ENCODE peak calls at places on chromosomes 7 and 10, in four cellular contexts. One of them, this sample, is unnamed.

GRCh38 chr10:6674282-6674681 is 94.2 kb upstream of the PRKCQ start:
- DNase-seq in fibroblast of the aortic adventitia: no peak
- DNase-seq in WTC11: no peak
- DNase-seq in cardiac fibroblast: no peak
- DNase-seq in this sample: no peak

GRCh38 chr10:113552723-113553122 is at the start of gene HABP2:
- DNase-seq in fibroblast of the aortic adventitia: no peak
- DNase-seq in cardiac fibroblast: no peak
- DNase-seq in WTC11: no peak
- DNase-seq in this sample: no peak

GRCh38 chr7:46554688-46555422 is 633.8 kb upstream of the IGFBP3 start:
- DNase-seq in WTC11: no peak
- DNase-seq in cardiac fibroblast: peak
- DNase-seq in fibroblast of the aortic adventitia: no peak
- DNase-seq in this sample: no peak

GRCh38 chr10:91643700-91644099 is 10.8 kb upstream of the PPP1R3C start:
- DNase-seq in cardiac fibroblast: peak
- DNase-seq in fibroblast of the aortic adventitia: no peak
- DNase-seq in WTC11: peak
- DNase-seq in this sample: no peak

GRCh38 chr7:120806669-120807068 is 51.3 kb downstream of the TSPAN12 start:
- DNase-seq in WTC11: no peak
- DNase-seq in fibroblast of the aortic adventitia: no peak
- DNase-seq in cardiac fibroblast: peak
- DNase-seq in this sample: peak

GRCh38 chr7:2353650-2354172 is 916 bp upstream of the EIF3B start:
- DNase-seq in fibroblast of the aortic adventitia: no peak
- DNase-seq in cardiac fibroblast: peak
- DNase-seq in WTC11: peak
- DNase-seq in this sample: peak

GRCh38 chr7:33694006-33694405 is 211.3 kb upstream of the BMPER start:
- DNase-seq in WTC11: no peak
- DNase-seq in cardiac fibroblast: no peak
- DNase-seq in fibroblast of the aortic adventitia: no peak
- DNase-seq in this sample: no peak

GRCh38 chr10:75639726-75640125 is 208.3 kb downstream of the LRMDA start:
- DNase-seq in fibroblast of the aortic adventitia: no peak
- DNase-seq in cardiac fibroblast: no peak
- DNase-seq in WTC11: no peak
- DNase-seq in this sample: no peak

GRCh38 chr7:104469135-104469820 is 140.9 kb downstream of the LHFPL3 start:
- DNase-seq in fibroblast of the aortic adventitia: no peak
- DNase-seq in WTC11: no peak
- DNase-seq in cardiac fibroblast: no peak
- DNase-seq in this sample: no peak

GRCh38 chr7:87219545-87220025 is at the start of gene TMEM243:
- DNase-seq in WTC11: peak
- DNase-seq in fibroblast of the aortic adventitia: peak
- DNase-seq in cardiac fibroblast: peak
- DNase-seq in this sample: peak

GRCh38 chr7:83468251-83468739 is 180.6 kb downstream of the SEMA3E start:
- DNase-seq in cardiac fibroblast: peak
- DNase-seq in fibroblast of the aortic adventitia: peak
- DNase-seq in WTC11: peak
- DNase-seq in this sample: peak

GRCh38 chr7:34057136-34057535 is 151.8 kb downstream of the BMPER start:
- DNase-seq in cardiac fibroblast: no peak
- DNase-seq in fibroblast of the aortic adventitia: no peak
- DNase-seq in WTC11: no peak
- DNase-seq in this sample: no peak

GRCh38 chr7:1918063-1918645 is 248.1 kb downstream of the ELFN1 start:
- DNase-seq in fibroblast of the aortic adventitia: no peak
- DNase-seq in WTC11: no peak
- DNase-seq in cardiac fibroblast: no peak
- DNase-seq in this sample: no peak

GRCh38 chr7:2374401-2374800 is 19.8 kb downstream of the EIF3B start:
- DNase-seq in WTC11: no peak
- DNase-seq in cardiac fibroblast: no peak
- DNase-seq in fibroblast of the aortic adventitia: no peak
- DNase-seq in this sample: no peak

GRCh38 chr7:123343611-123344010 is 143.8 kb upstream of the SLC13A1 start:
- DNase-seq in WTC11: no peak
- DNase-seq in fibroblast of the aortic adventitia: no peak
- DNase-seq in cardiac fibroblast: peak
- DNase-seq in this sample: peak

GRCh38 chr7:114508096-114508495 is 93.5 kb downstream of the FOXP2 start:
- DNase-seq in fibroblast of the aortic adventitia: peak
- DNase-seq in WTC11: no peak
- DNase-seq in cardiac fibroblast: no peak
- DNase-seq in this sample: peak

GRCh38 chr10:133474833-133475734 is 21.3 kb downstream of the SCART1 start:
- DNase-seq in WTC11: no peak
- DNase-seq in fibroblast of the aortic adventitia: no peak
- DNase-seq in cardiac fibroblast: no peak
- DNase-seq in this sample: no peak

GRCh38 chr10:46556515-46557318 is at the start of gene GPRIN2:
- DNase-seq in cardiac fibroblast: no peak
- DNase-seq in WTC11: peak
- DNase-seq in fibroblast of the aortic adventitia: no peak
- DNase-seq in this sample: no peak

GRCh38 chr7:130732980-130733865 is 784 bp downstream of the KLF14 start:
- DNase-seq in WTC11: peak
- DNase-seq in cardiac fibroblast: no peak
- DNase-seq in fibroblast of the aortic adventitia: no peak
- DNase-seq in this sample: peak

GRCh38 chr7:132516042-132516840 is 60.0 kb downstream of the PLXNA4 start:
- DNase-seq in cardiac fibroblast: peak
- DNase-seq in WTC11: no peak
- DNase-seq in fibroblast of the aortic adventitia: peak
- DNase-seq in this sample: peak

GRCh38 chr10:84845628-84846261 is 517.4 kb downstream of the CCSER2 start:
- DNase-seq in WTC11: peak
- DNase-seq in fibroblast of the aortic adventitia: no peak
- DNase-seq in cardiac fibroblast: no peak
- DNase-seq in this sample: no peak

DNA sequence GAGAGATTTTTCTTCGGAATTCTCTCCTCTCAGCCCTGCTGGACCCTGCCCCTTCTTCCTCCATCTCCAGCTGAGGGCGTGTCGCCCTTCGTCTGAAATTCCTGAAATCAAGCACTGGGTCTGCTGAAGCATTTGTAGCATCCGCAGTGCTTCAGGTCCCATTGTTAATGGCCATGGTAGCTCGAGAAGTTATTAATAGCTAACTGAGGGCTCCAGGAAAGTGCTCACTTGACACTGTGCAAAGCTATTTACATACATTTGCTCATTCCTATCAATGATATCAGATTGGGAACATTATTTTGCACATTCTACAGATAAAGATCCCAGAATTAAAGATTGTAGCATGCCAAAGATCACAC is 546 bp downstream of the FAM149B1 start:
- DNase-seq in WTC11: no peak
- DNase-seq in fibroblast of the aortic adventitia: peak
- DNase-seq in cardiac fibroblast: no peak
- DNase-seq in this sample: no peak
- TF ChIP-seq CTCF in WTC11: no peak
- TF ChIP-seq CTCF in fibroblast of the aortic adventitia: no peak
- TF ChIP-seq CTCF in cardiac fibroblast: no peak
- TF ChIP-seq CTCF in this sample: no peak

GRCh38 chr10:62492012-62492869 is 118.1 kb downstream of the ZNF365 start:
- DNase-seq in fibroblast of the aortic adventitia: peak
- DNase-seq in WTC11: no peak
- DNase-seq in cardiac fibroblast: peak
- DNase-seq in this sample: peak
- TF ChIP-seq CTCF in fibroblast of the aortic adventitia: peak
- TF ChIP-seq CTCF in WTC11: no peak
- TF ChIP-seq CTCF in cardiac fibroblast: peak
- TF ChIP-seq CTCF in this sample: peak

GRCh38 chr7:141674201-141674671 is 27.7 kb downstream of the DENND11 start:
- DNase-seq in fibroblast of the aortic adventitia: peak
- DNase-seq in WTC11: no peak
- DNase-seq in cardiac fibroblast: peak
- DNase-seq in this sample: no peak

GRCh38 chr7:141671705-141672496 is 30.1 kb downstream of the DENND11 start:
- DNase-seq in WTC11: no peak
- DNase-seq in fibroblast of the aortic adventitia: no peak
- DNase-seq in cardiac fibroblast: peak
- DNase-seq in this sample: peak

GRCh38 chr7:141676618-141677017 is 25.3 kb downstream of the DENND11 start:
- DNase-seq in WTC11: no peak
- DNase-seq in fibroblast of the aortic adventitia: peak
- DNase-seq in cardiac fibroblast: peak
- DNase-seq in this sample: no peak

GRCh38 chr7:141675431-141676210 is 26.3 kb downstream of the DENND11 start:
- DNase-seq in fibroblast of the aortic adventitia: no peak
- DNase-seq in cardiac fibroblast: no peak
- DNase-seq in WTC11: no peak
- DNase-seq in this sample: no peak

DNA sequence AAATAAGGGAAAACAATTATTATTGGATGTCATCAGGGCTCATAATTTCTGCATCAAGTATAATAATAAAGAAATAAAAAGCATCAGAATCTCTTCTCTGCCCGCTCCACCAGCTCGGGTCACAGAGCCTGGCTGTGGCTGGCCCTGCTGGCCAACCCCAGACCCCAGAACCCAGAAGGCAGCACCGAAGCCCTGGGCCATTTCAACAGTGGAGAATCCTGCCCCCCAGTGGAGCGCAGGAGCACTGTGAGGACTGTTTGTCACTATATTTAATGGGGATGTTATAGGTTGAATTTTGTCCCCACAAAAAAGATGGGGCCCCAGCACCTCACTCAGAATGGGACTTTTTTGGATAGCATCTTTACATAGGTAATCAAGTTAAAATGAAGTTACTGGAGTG is 27.3 kb downstream of the DENND11 start:
- DNase-seq in WTC11: peak
- DNase-seq in cardiac fibroblast: no peak
- DNase-seq in fibroblast of the aortic adventitia: no peak
- DNase-seq in this sample: no peak
- TF ChIP-seq CTCF in WTC11: peak
- TF ChIP-seq CTCF in cardiac fibroblast: peak
- TF ChIP-seq CTCF in fibroblast of the aortic adventitia: no peak
- TF ChIP-seq CTCF in this sample: peak

GRCh38 chr10:79412516-79412915 is 32.9 kb downstream of the ZCCHC24 start:
- DNase-seq in cardiac fibroblast: no peak
- DNase-seq in WTC11: no peak
- DNase-seq in fibroblast of the aortic adventitia: no peak
- DNase-seq in this sample: no peak
- TF ChIP-seq CTCF in cardiac fibroblast: no peak
- TF ChIP-seq CTCF in WTC11: no peak
- TF ChIP-seq CTCF in fibroblast of the aortic adventitia: no peak
- TF ChIP-seq CTCF in this sample: no peak

GRCh38 chr7:7246223-7246622 is 63.9 kb downstream of the C1GALT1 start:
- DNase-seq in WTC11: no peak
- DNase-seq in fibroblast of the aortic adventitia: no peak
- DNase-seq in cardiac fibroblast: no peak
- DNase-seq in this sample: no peak

GRCh38 chr7:7247658-7248057 is 65.3 kb downstream of the C1GALT1 start:
- DNase-seq in fibroblast of the aortic adventitia: no peak
- DNase-seq in WTC11: no peak
- DNase-seq in cardiac fibroblast: no peak
- DNase-seq in this sample: no peak

GRCh38 chr7:7254319-7254718 is 72.0 kb downstream of the C1GALT1 start:
- DNase-seq in fibroblast of the aortic adventitia: no peak
- DNase-seq in WTC11: no peak
- DNase-seq in cardiac fibroblast: no peak
- DNase-seq in this sample: no peak

GRCh38 chr7:7251742-7252141 is 69.4 kb downstream of the C1GALT1 start:
- DNase-seq in cardiac fibroblast: no peak
- DNase-seq in fibroblast of the aortic adventitia: no peak
- DNase-seq in WTC11: no peak
- DNase-seq in this sample: no peak

GRCh38 chr7:7249814-7250213 is 67.5 kb downstream of the C1GALT1 start:
- DNase-seq in cardiac fibroblast: no peak
- DNase-seq in fibroblast of the aortic adventitia: no peak
- DNase-seq in WTC11: no peak
- DNase-seq in this sample: no peak
- TF ChIP-seq CTCF in cardiac fibroblast: no peak
- TF ChIP-seq CTCF in fibroblast of the aortic adventitia: no peak
- TF ChIP-seq CTCF in WTC11: no peak
- TF ChIP-seq CTCF in this sample: no peak

GRCh38 chr10:98536551-98536950 is 89.8 kb upstream of the HPS1 start:
- DNase-seq in cardiac fibroblast: no peak
- DNase-seq in WTC11: no peak
- DNase-seq in fibroblast of the aortic adventitia: no peak
- DNase-seq in this sample: no peak
- TF ChIP-seq CTCF in cardiac fibroblast: no peak
- TF ChIP-seq CTCF in WTC11: no peak
- TF ChIP-seq CTCF in fibroblast of the aortic adventitia: no peak
- TF ChIP-seq CTCF in this sample: no peak

GRCh38 chr7:88346357-88346756 is 39.7 kb upstream of the STEAP4 start:
- DNase-seq in WTC11: no peak
- DNase-seq in fibroblast of the aortic adventitia: no peak
- DNase-seq in cardiac fibroblast: no peak
- DNase-seq in this sample: no peak

GRCh38 chr7:88344271-88344670 is 37.6 kb upstream of the STEAP4 start:
- DNase-seq in WTC11: no peak
- DNase-seq in cardiac fibroblast: no peak
- DNase-seq in fibroblast of the aortic adventitia: no peak
- DNase-seq in this sample: no peak

GRCh38 chr7:88347098-88347497 is 40.4 kb upstream of the STEAP4 start:
- DNase-seq in fibroblast of the aortic adventitia: no peak
- DNase-seq in WTC11: no peak
- DNase-seq in cardiac fibroblast: no peak
- DNase-seq in this sample: no peak

GRCh38 chr7:88350118-88350517 is 43.4 kb upstream of the STEAP4 start:
- DNase-seq in cardiac fibroblast: no peak
- DNase-seq in WTC11: no peak
- DNase-seq in fibroblast of the aortic adventitia: no peak
- DNase-seq in this sample: no peak

DNA sequence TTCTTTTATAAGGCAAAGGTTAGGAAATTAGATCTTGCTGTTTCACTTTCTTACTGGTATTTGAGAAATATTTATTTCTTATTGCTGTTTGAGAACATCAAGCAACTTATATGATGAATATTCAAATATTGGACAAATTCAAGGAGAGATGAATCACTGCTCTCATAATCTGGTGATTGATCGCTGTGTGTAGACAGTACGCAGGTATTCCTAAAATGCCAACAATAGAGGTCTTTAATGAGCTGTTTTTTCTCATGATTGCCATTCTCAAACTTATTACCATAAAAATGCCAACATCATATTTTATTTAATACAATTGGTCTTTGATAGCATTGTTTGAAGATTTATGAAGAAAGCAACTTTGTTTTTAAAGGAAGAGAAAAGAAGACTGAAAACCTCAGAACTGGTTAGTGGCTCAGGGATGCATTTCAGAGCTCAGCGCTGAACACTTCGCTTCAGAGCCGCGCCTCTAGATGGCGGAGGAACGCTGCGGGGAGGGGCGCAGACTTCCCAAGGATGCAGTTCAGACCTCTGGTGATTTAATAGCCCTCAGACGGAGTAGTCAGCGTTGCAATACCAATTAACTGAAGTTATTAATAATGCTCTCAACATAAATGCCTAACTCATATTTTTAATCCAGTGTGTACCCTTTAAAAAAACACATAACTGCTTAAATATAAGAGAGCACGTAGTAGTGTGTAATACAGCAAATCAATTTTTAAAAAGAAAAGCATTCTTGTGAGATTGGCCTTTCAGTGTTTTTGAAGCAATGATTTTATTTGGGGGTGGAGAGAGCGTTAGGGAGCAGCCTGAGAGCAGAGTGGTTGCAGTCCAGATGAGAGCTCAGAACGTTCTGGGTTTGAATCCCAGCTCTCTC is 38.5 kb upstream of the STEAP4 start:
- DNase-seq in fibroblast of the aortic adventitia: peak
- DNase-seq in cardiac fibroblast: peak
- DNase-seq in WTC11: peak
- DNase-seq in this sample: peak
- TF ChIP-seq CTCF in fibroblast of the aortic adventitia: peak
- TF ChIP-seq CTCF in cardiac fibroblast: peak
- TF ChIP-seq CTCF in WTC11: no peak
- TF ChIP-seq CTCF in this sample: peak